ENCODE peak calls at places on chromosomes 2 and 18, in ten cellular contexts. K is endodermal cell, T is choroid plexus epithelial cell, P is hepatocyte, I is sigmoid colon, G is fibroblast of pulmonary artery, F is GM12865, E is heart left ventricle, W is colonic mucosa, S is astrocyte of the cerebellum. H is an unnamed sample.

GRCh38 chr2:46848446-46848845 is 67.2 kb downstream of the MCFD2 start:
- DNase-seq in K (no peak), T (peak), P (no peak), I (peak), G (peak), F (no peak), E (no peak), W (peak), S (no peak), H (no peak)

GRCh38 chr2:177124371-177124770 is 88.2 kb upstream of the HNRNPA3 start:
- DNase-seq in K (no peak), T (no peak), P (no peak), I (no peak), G (peak), F (no peak), E (no peak), W (no peak), S (no peak), H (no peak)

GRCh38 chr2:82779981-82780380 is 1679.1 kb downstream of the SUCLG1 start:
- DNase-seq in K (no peak), T (peak), P (no peak), I (no peak), G (peak), F (no peak), E (no peak), W (no peak), S (no peak), H (no peak)

GRCh38 chr2:85772841-85773491 is 19.2 kb downstream of the ATOH8 start:
- DNase-seq in K (no peak), T (no peak), P (no peak), I (peak), G (no peak), F (no peak), E (peak), W (no peak), S (no peak), H (no peak)

GRCh38 chr2:44718431-44718830 is 223.1 kb upstream of the SIX3 start:
- DNase-seq in K (no peak), T (no peak), P (no peak), I (no peak), G (no peak), F (no peak), E (no peak), W (no peak), S (no peak), H (no peak)

GRCh38 chr18:55485666-55486065 is 102.3 kb downstream of the TCF4 start:
- DNase-seq in K (no peak), T (peak), P (no peak), I (no peak), G (peak), F (no peak), E (no peak), W (no peak), S (peak), H (peak)

GRCh38 chr2:138827426-138828054 is 47.4 kb upstream of the NXPH2 start:
- DNase-seq in K (peak), T (peak), P (peak), I (no peak), G (peak), F (peak), E (no peak), W (no peak), S (peak), H (peak)

GRCh38 chr2:214808961-214809750 is at the start of gene BARD1:
- DNase-seq in K (peak), T (peak), P (peak), I (peak), G (peak), F (peak), E (peak), W (peak), S (peak), H (no peak)

GRCh38 chr18:65852273-65852672 is 101.5 kb downstream of the CDH7 start:
- DNase-seq in K (peak), T (no peak), P (no peak), I (no peak), G (no peak), F (no peak), E (no peak), W (no peak), S (no peak), H (no peak)

GRCh38 chr18:13684546-13684945 is 41.8 kb downstream of the FAM210A start:
- DNase-seq in K (no peak), T (peak), P (no peak), I (no peak), G (no peak), F (no peak), E (no peak), W (no peak), S (peak), H (no peak)

GRCh38 chr2:241728627-241729026 is 5.8 kb upstream of the D2HGDH start:
- DNase-seq in K (no peak), T (no peak), P (no peak), I (no peak), G (no peak), F (no peak), E (peak), W (no peak), S (no peak), H (no peak)

GRCh38 chr2:233011268-233012190 is 1.5 kb downstream of the NGEF start:
- DNase-seq in K (peak), T (no peak), P (no peak), I (no peak), G (no peak), F (no peak), E (no peak), W (no peak), S (no peak), H (no peak)

GRCh38 chr18:36354989-36355388 is 57.5 kb downstream of the FHOD3 start:
- DNase-seq in K (no peak), T (no peak), P (no peak), I (no peak), G (peak), F (no peak), E (no peak), W (no peak), S (no peak), H (peak)

GRCh38 chr2:188203756-188204155 is 87.9 kb upstream of the GULP1 start:
- DNase-seq in K (no peak), T (no peak), P (no peak), I (no peak), G (peak), F (no peak), E (no peak), W (no peak), S (no peak), H (no peak)

GRCh38 chr2:20411361-20411894 is 35.4 kb upstream of the RHOB start:
- DNase-seq in K (peak), T (peak), P (peak), I (peak), G (peak), F (peak), E (peak), W (peak), S (peak), H (no peak)

GRCh38 chr2:48531141-48531648 is 1.2 kb downstream of the STON1 start:
- DNase-seq in K (peak), T (peak), P (peak), I (peak), G (peak), F (no peak), E (peak), W (peak), S (peak), H (peak)

GRCh38 chr2:221245772-221246171 is 326.3 kb downstream of the EPHA4 start:
- DNase-seq in K (no peak), T (no peak), P (no peak), I (no peak), G (no peak), F (no peak), E (no peak), W (no peak), S (no peak), H (no peak)

GRCh38 chr2:224284134-224284946 is 117.6 kb downstream of the FAM124B start:
- DNase-seq in K (peak), T (peak), P (peak), I (no peak), G (peak), F (peak), E (no peak), W (peak), S (no peak), H (no peak)

GRCh38 chr2:228848638-228849037 is 422.4 kb downstream of the PID1 start:
- DNase-seq in K (no peak), T (no peak), P (no peak), I (no peak), G (no peak), F (no peak), E (no peak), W (no peak), S (no peak), H (no peak)

GRCh38 chr2:97748397-97748796 is 35.0 kb downstream of the ZAP70 start:
- DNase-seq in K (peak), T (no peak), P (peak), I (no peak), G (peak), F (peak), E (peak), W (no peak), S (no peak), H (no peak)

GRCh38 chr2:23429036-23429435 is 44.1 kb downstream of the KLHL29 start:
- DNase-seq in K (peak), T (no peak), P (no peak), I (no peak), G (no peak), F (no peak), E (peak), W (no peak), S (no peak), H (no peak)

GRCh38 chr2:15939556-15939853 is 845 bp upstream of the MYCN start:
- DNase-seq in K (no peak), T (no peak), P (no peak), I (peak), G (no peak), F (peak), E (peak), W (no peak), S (no peak), H (no peak)
- TF ChIP-seq CTCF in K (peak), T (peak), P (peak), I (peak), G (peak), F (peak), E (no peak), W (no peak), S (no peak), H (no peak)

GRCh38 chr18:31125878-31126277 is 23.7 kb upstream of the DSC2 start:
- DNase-seq in K (no peak), T (no peak), P (no peak), I (no peak), G (no peak), F (no peak), E (no peak), W (no peak), S (no peak), H (no peak)
- H3K4me3 ChIP-seq in K (no peak), T (no peak), P (no peak), I (no peak), G (no peak), F (no peak), E (no peak), W (no peak), S (no peak), H (no peak)

GRCh38 chr2:215912299-215912842 is 101.0 kb downstream of the MREG start:
- DNase-seq in K (no peak), T (peak), P (no peak), I (no peak), G (no peak), F (no peak), E (no peak), W (no peak), S (no peak), H (no peak)
- TF ChIP-seq CTCF in K (peak), T (peak), P (no peak), I (no peak), G (peak), F (no peak), E (no peak), W (no peak), S (no peak), H (no peak)

GRCh38 chr2:61662990-61663389 is 124.8 kb upstream of the XPO1 start:
- DNase-seq in K (no peak), T (no peak), P (no peak), I (no peak), G (no peak), F (no peak), E (no peak), W (no peak), S (no peak), H (no peak)

GRCh38 chr2:61660511-61661388 is 122.6 kb upstream of the XPO1 start:
- DNase-seq in K (no peak), T (peak), P (peak), I (no peak), G (peak), F (no peak), E (peak), W (no peak), S (no peak), H (no peak)

GRCh38 chr2:61664190-61664589 is 126.0 kb upstream of the XPO1 start:
- DNase-seq in K (no peak), T (no peak), P (no peak), I (no peak), G (no peak), F (no peak), E (no peak), W (no peak), S (no peak), H (no peak)

GRCh38 chr2:61658841-61659780 is 121.0 kb upstream of the XPO1 start:
- DNase-seq in K (no peak), T (peak), P (peak), I (no peak), G (peak), F (peak), E (peak), W (no peak), S (peak), H (no peak)
- H3K4me3 ChIP-seq in K (no peak), T (no peak), P (no peak), I (no peak), G (no peak), F (no peak), E (no peak), W (no peak), S (no peak), H (no peak)

H was measured in AG04449.